ENCODE peak calls at places on chromosomes 7 and 10, in nine cellular contexts. One of them, this sample, is unnamed.

GRCh38 chr7:135170223-135170997 is at the start of gene CYREN:
- DNase-seq in BE2C: peak; percentile 98
- DNase-seq in right atrium auricular region: peak; percentile 93
- DNase-seq in right cardiac atrium: peak; percentile 99
- DNase-seq in iPS DF 6.9: peak; percentile 47
- DNase-seq in CD8-positive, alpha-beta memory T cell: peak; percentile 92
- DNase-seq in foreskin fibroblast: peak; percentile 96
- DNase-seq in GM12865: peak; percentile 98
- DNase-seq in heart right ventricle: peak; percentile 96
- DNase-seq in this sample: peak; percentile 59

GRCh38 chr10:65779985-65780384 is 1145.9 kb upstream of the LRRTM3 start:
- DNase-seq in BE2C: no peak
- DNase-seq in right atrium auricular region: no peak
- DNase-seq in right cardiac atrium: no peak
- DNase-seq in iPS DF 6.9: no peak
- DNase-seq in CD8-positive, alpha-beta memory T cell: no peak
- DNase-seq in foreskin fibroblast: no peak
- DNase-seq in GM12865: no peak
- DNase-seq in heart right ventricle: no peak
- DNase-seq in this sample: no peak

GRCh38 chr7:81665236-81665635 is 104.6 kb downstream of the HGF start:
- DNase-seq in BE2C: peak; percentile 36
- DNase-seq in right atrium auricular region: no peak
- DNase-seq in right cardiac atrium: no peak
- DNase-seq in iPS DF 6.9: no peak
- DNase-seq in CD8-positive, alpha-beta memory T cell: no peak
- DNase-seq in foreskin fibroblast: no peak
- DNase-seq in GM12865: no peak
- DNase-seq in heart right ventricle: no peak
- DNase-seq in this sample: no peak

GRCh38 chr10:133439517-133440461 is 14.0 kb upstream of the SCART1 start:
- DNase-seq in BE2C: no peak
- DNase-seq in right atrium auricular region: peak; percentile 34
- DNase-seq in right cardiac atrium: peak; percentile 41
- DNase-seq in iPS DF 6.9: no peak
- DNase-seq in CD8-positive, alpha-beta memory T cell: peak; percentile 40
- DNase-seq in foreskin fibroblast: no peak
- DNase-seq in GM12865: no peak
- DNase-seq in heart right ventricle: no peak
- DNase-seq in this sample: no peak

GRCh38 chr7:94182066-94182465 is 177.9 kb upstream of the BET1 start:
- DNase-seq in BE2C: no peak
- DNase-seq in right atrium auricular region: no peak
- DNase-seq in right cardiac atrium: no peak
- DNase-seq in iPS DF 6.9: no peak
- DNase-seq in CD8-positive, alpha-beta memory T cell: no peak
- DNase-seq in foreskin fibroblast: peak; percentile 92
- DNase-seq in GM12865: no peak
- DNase-seq in heart right ventricle: no peak
- DNase-seq in this sample: peak; percentile 51

GRCh38 chr10:32346551-32347362 is at the start of gene EPC1:
- DNase-seq in BE2C: peak; percentile 86
- DNase-seq in right atrium auricular region: peak; percentile 79
- DNase-seq in right cardiac atrium: peak; percentile 94
- DNase-seq in iPS DF 6.9: no peak
- DNase-seq in CD8-positive, alpha-beta memory T cell: peak; percentile 93
- DNase-seq in foreskin fibroblast: peak; percentile 88
- DNase-seq in GM12865: peak; percentile 96
- DNase-seq in heart right ventricle: peak; percentile 88
- DNase-seq in this sample: peak; percentile 52

GRCh38 chr10:74208997-74209396 is 58.0 kb downstream of the ADK start:
- DNase-seq in BE2C: no peak
- DNase-seq in right atrium auricular region: no peak
- DNase-seq in right cardiac atrium: no peak
- DNase-seq in iPS DF 6.9: no peak
- DNase-seq in CD8-positive, alpha-beta memory T cell: no peak
- DNase-seq in foreskin fibroblast: no peak
- DNase-seq in GM12865: no peak
- DNase-seq in heart right ventricle: no peak
- DNase-seq in this sample: no peak

GRCh38 chr7:87332321-87332720 is 13.1 kb upstream of the CROT start:
- DNase-seq in BE2C: no peak
- DNase-seq in right atrium auricular region: no peak
- DNase-seq in right cardiac atrium: no peak
- DNase-seq in iPS DF 6.9: no peak
- DNase-seq in CD8-positive, alpha-beta memory T cell: no peak
- DNase-seq in foreskin fibroblast: no peak
- DNase-seq in GM12865: no peak
- DNase-seq in heart right ventricle: no peak
- DNase-seq in this sample: no peak

GRCh38 chr10:36366843-36367242 is 724.7 kb upstream of the FZD8 start:
- DNase-seq in BE2C: no peak
- DNase-seq in right atrium auricular region: no peak
- DNase-seq in right cardiac atrium: no peak
- DNase-seq in iPS DF 6.9: no peak
- DNase-seq in CD8-positive, alpha-beta memory T cell: no peak
- DNase-seq in foreskin fibroblast: no peak
- DNase-seq in GM12865: no peak
- DNase-seq in heart right ventricle: no peak
- DNase-seq in this sample: no peak

GRCh38 chr10:63217120-63217605 is 84.0 kb downstream of the NRBF2 start:
- DNase-seq in BE2C: peak; percentile 15
- DNase-seq in right atrium auricular region: no peak
- DNase-seq in right cardiac atrium: no peak
- DNase-seq in iPS DF 6.9: no peak
- DNase-seq in CD8-positive, alpha-beta memory T cell: no peak
- DNase-seq in foreskin fibroblast: no peak
- DNase-seq in GM12865: peak; percentile 65
- DNase-seq in heart right ventricle: no peak
- DNase-seq in this sample: peak; percentile 25

DNA sequence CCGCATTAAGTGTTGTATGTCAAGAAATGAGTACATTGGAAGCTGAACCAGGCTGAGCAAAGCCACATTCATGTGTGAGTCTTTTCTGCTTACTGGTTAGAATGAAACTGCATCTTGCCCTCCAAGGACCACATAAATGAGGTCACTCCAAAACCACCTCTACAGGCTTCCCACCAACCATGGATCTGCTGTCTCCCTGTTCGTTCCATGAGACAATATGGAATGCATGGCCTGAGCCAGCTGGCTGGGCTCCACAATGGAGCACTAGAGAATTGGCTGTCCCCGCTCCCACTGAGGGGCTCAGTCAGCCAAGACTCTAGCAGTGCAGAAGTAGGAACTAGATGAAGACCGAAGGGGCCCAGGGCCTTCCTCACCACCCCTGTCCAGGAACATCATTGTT is 120.8 kb downstream of the TNS3 start:
- DNase-seq in BE2C: no peak
- DNase-seq in right atrium auricular region: no peak
- DNase-seq in right cardiac atrium: peak; percentile 91
- DNase-seq in iPS DF 6.9: no peak
- DNase-seq in CD8-positive, alpha-beta memory T cell: no peak
- DNase-seq in foreskin fibroblast: no peak
- DNase-seq in GM12865: no peak
- DNase-seq in heart right ventricle: peak; percentile 81
- DNase-seq in this sample: no peak
- H3K4me3 ChIP-seq in BE2C: no peak overlapping the region
- H3K4me3 ChIP-seq in right atrium auricular region: no peak overlapping the region
- H3K4me3 ChIP-seq in right cardiac atrium: no peak overlapping the region
- H3K4me3 ChIP-seq in iPS DF 6.9: no peak overlapping the region
- H3K4me3 ChIP-seq in CD8-positive, alpha-beta memory T cell: no peak overlapping the region
- H3K4me3 ChIP-seq in foreskin fibroblast: no peak overlapping the region
- H3K4me3 ChIP-seq in GM12865: no peak overlapping the region
- H3K4me3 ChIP-seq in heart right ventricle: no peak overlapping the region
- H3K4me3 ChIP-seq in this sample: no peak overlapping the region

DNA sequence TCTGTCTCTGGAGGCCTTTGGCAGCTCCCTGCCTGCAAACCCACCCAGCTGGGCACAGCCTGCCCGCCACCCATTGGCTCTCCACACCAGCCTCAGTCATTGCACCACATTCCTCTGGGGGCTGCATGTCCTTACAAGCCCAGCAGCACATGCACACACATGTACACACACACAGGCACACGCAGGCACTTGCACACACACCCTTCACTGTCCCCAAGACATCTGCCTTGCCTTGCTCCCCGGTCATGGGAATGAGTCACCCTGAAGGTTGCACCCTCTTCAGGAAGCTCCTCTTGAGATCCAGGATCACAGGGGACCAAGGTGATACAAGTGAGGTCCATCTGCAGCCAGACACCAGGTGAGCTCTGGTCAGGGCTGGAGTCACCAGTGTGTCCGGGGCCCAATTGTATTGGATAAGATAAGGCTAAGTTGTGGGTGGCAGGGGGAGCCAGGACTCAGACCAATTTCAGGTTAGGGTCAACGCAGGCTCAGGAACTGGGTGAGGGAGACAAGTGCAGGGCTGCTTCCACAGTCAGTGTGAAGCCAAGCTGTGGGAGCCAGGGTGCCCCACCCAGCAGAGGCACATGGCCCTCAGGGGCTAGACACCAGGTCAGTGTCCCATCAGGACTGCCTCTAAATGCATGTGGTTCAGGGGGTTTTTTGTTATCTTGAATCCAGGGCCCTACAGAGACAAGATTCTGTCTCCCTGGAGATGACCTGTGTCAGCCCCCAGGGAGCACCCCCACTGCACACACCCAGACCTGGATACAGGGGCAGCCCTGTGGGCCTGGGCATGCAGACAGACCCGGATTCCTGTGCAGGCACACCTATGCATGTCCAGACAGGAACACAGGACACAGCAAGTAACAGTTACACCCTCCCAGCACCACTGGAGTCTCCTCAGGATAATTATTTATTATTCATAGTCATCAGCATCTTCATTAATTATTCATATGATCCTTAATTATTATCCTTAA is 33.8 kb downstream of the KCNH2 start:
- DNase-seq in BE2C: no peak
- DNase-seq in right atrium auricular region: no peak
- DNase-seq in right cardiac atrium: no peak
- DNase-seq in iPS DF 6.9: no peak
- DNase-seq in CD8-positive, alpha-beta memory T cell: peak; percentile 8
- DNase-seq in foreskin fibroblast: no peak
- DNase-seq in GM12865: no peak
- DNase-seq in heart right ventricle: no peak
- DNase-seq in this sample: no peak
- H3K4me3 ChIP-seq in BE2C: no peak overlapping the region
- H3K4me3 ChIP-seq in right atrium auricular region: no peak overlapping the region
- H3K4me3 ChIP-seq in right cardiac atrium: no peak overlapping the region
- H3K4me3 ChIP-seq in iPS DF 6.9: no peak overlapping the region
- H3K4me3 ChIP-seq in CD8-positive, alpha-beta memory T cell: no peak overlapping the region
- H3K4me3 ChIP-seq in foreskin fibroblast: no peak overlapping the region
- H3K4me3 ChIP-seq in GM12865: no peak overlapping the region
- H3K4me3 ChIP-seq in heart right ventricle: no peak overlapping the region
- H3K4me3 ChIP-seq in this sample: no peak overlapping the region

GRCh38 chr10:86674912-86675311 is 6.6 kb downstream of the LDB3 start:
- DNase-seq in BE2C: no peak
- DNase-seq in right atrium auricular region: no peak
- DNase-seq in right cardiac atrium: no peak
- DNase-seq in iPS DF 6.9: no peak
- DNase-seq in CD8-positive, alpha-beta memory T cell: no peak
- DNase-seq in foreskin fibroblast: no peak
- DNase-seq in GM12865: no peak
- DNase-seq in heart right ventricle: no peak
- DNase-seq in this sample: no peak
- H3K4me3 ChIP-seq in BE2C: no peak overlapping the region
- H3K4me3 ChIP-seq in right atrium auricular region: peak overlapping the region; percentile 85
- H3K4me3 ChIP-seq in right cardiac atrium: no peak overlapping the region
- H3K4me3 ChIP-seq in iPS DF 6.9: no peak overlapping the region
- H3K4me3 ChIP-seq in CD8-positive, alpha-beta memory T cell: no peak overlapping the region
- H3K4me3 ChIP-seq in foreskin fibroblast: no peak overlapping the region
- H3K4me3 ChIP-seq in GM12865: no peak overlapping the region
- H3K4me3 ChIP-seq in heart right ventricle: no peak overlapping the region
- H3K4me3 ChIP-seq in this sample: no peak overlapping the region

DNA sequence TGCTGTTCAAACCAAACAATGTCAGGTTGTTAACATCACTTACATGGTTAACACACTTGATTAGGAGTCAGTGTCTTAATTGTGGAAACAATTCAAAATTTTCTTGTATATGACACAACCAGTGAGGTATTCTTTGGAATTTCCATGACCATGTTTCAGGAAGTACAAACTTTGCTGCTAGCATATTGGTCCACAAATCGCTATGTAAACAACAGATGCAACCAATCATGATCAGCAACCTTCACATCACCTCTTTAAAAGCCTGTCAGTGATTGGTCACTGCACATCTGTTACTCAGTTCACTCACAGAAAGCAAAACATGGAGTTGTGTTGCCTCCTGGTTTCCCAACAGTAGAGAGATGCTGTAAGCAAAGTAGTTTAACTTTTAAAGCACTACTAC is 108.9 kb upstream of the FAM3C start:
- DNase-seq in BE2C: no peak
- DNase-seq in right atrium auricular region: no peak
- DNase-seq in right cardiac atrium: no peak
- DNase-seq in iPS DF 6.9: no peak
- DNase-seq in CD8-positive, alpha-beta memory T cell: no peak
- DNase-seq in foreskin fibroblast: peak; percentile 33
- DNase-seq in GM12865: no peak
- DNase-seq in heart right ventricle: no peak
- DNase-seq in this sample: peak; percentile 52
- H3K4me3 ChIP-seq in BE2C: no peak overlapping the region
- H3K4me3 ChIP-seq in right atrium auricular region: no peak overlapping the region
- H3K4me3 ChIP-seq in right cardiac atrium: no peak overlapping the region
- H3K4me3 ChIP-seq in iPS DF 6.9: no peak overlapping the region
- H3K4me3 ChIP-seq in CD8-positive, alpha-beta memory T cell: no peak overlapping the region
- H3K4me3 ChIP-seq in foreskin fibroblast: no peak overlapping the region
- H3K4me3 ChIP-seq in GM12865: no peak overlapping the region
- H3K4me3 ChIP-seq in heart right ventricle: no peak overlapping the region
- H3K4me3 ChIP-seq in this sample: no peak overlapping the region

This sample was measured in AG09309.